ENCODE peak calls at places on chromosomes 2 and 18, in ten cellular contexts. N is thyroid gland; M is NCI-H1092 treated with DMSO at 0.1 percent for 48 hours; G is H4; K is midbrain; F is pancreas; C is BJ; V is stimulated activated CD8-positive, alpha-beta memory T cell treated with anti-CD3 and anti-CD28 coated beads, Interleukin-4, amount 100 ng/mL, for 1 hour; R is H1; Y is Right ventricle myocardium inferior. O is an unnamed sample.

GRCh38 chr2:171287606-171288005 is 126.9 kb upstream of the TLK1 start:
- DNase-seq in N (no peak), M (no peak), G (no peak), K (no peak), F (no peak), C (no peak), V (no peak), R (no peak), Y (no peak), O (peak)

GRCh38 chr2:240620149-240620731 is 5.0 kb upstream of the GPR35 start:
- DNase-seq in N (peak), M (no peak), G (no peak), K (no peak), F (no peak), C (no peak), V (no peak), R (no peak), Y (peak), O (no peak)

GRCh38 chr2:11553661-11554429 is 20.0 kb downstream of the GREB1 start:
- DNase-seq in N (no peak), M (no peak), G (peak), K (no peak), F (no peak), C (no peak), V (no peak), R (no peak), Y (no peak), O (no peak)

GRCh38 chr2:43220982-43221659 is 5.3 kb downstream of the ZFP36L2 start:
- DNase-seq in N (peak), M (peak), G (peak), K (no peak), F (peak), C (peak), V (no peak), R (no peak), Y (peak), O (peak)

GRCh38 chr2:88658890-88659881 is 31.9 kb upstream of the EIF2AK3 start:
- DNase-seq in N (no peak), M (no peak), G (peak), K (no peak), F (no peak), C (peak), V (no peak), R (no peak), Y (no peak), O (peak)

GRCh38 chr2:33229646-33230045 is 246.8 kb upstream of the RASGRP3 start:
- DNase-seq in N (no peak), M (no peak), G (no peak), K (no peak), F (no peak), C (no peak), V (no peak), R (no peak), Y (no peak), O (peak)

GRCh38 chr2:223654384-223654915 is 52.3 kb upstream of the SCG2 start:
- DNase-seq in N (no peak), M (no peak), G (no peak), K (no peak), F (no peak), C (no peak), V (no peak), R (no peak), Y (no peak), O (no peak)

GRCh38 chr2:163395602-163396001 is 340.2 kb downstream of the FIGN start:
- DNase-seq in N (no peak), M (no peak), G (no peak), K (no peak), F (no peak), C (no peak), V (no peak), R (no peak), Y (no peak), O (no peak)

GRCh38 chr2:70549064-70549710 is 4.4 kb downstream of the TGFA start:
- DNase-seq in N (no peak), M (no peak), G (no peak), K (no peak), F (no peak), C (no peak), V (no peak), R (no peak), Y (no peak), O (no peak)

GRCh38 chr2:148887349-148888002 is 12.4 kb downstream of the KIF5C start:
- DNase-seq in N (no peak), M (peak), G (no peak), K (no peak), F (no peak), C (no peak), V (no peak), R (no peak), Y (no peak), O (no peak)

GRCh38 chr18:2376707-2377106 is 194.6 kb downstream of the METTL4 start:
- DNase-seq in N (no peak), M (no peak), G (no peak), K (no peak), F (no peak), C (no peak), V (no peak), R (no peak), Y (no peak), O (no peak)

GRCh38 chr18:3623769-3624545 is 174.0 kb downstream of the TGIF1 start:
- DNase-seq in N (peak), M (no peak), G (peak), K (no peak), F (peak), C (peak), V (no peak), R (no peak), Y (peak), O (peak)

GRCh38 chr2:149507933-149508332 is 79.6 kb downstream of the MMADHC start:
- DNase-seq in N (no peak), M (no peak), G (no peak), K (no peak), F (no peak), C (no peak), V (no peak), R (no peak), Y (no peak), O (no peak)

GRCh38 chr2:55482186-55482945 is 37.2 kb upstream of the CFAP36 start:
- DNase-seq in N (no peak), M (peak), G (peak), K (no peak), F (no peak), C (no peak), V (no peak), R (no peak), Y (no peak), O (no peak)

GRCh38 chr2:138615257-138615656 is 113.7 kb downstream of the SPOPL start:
- DNase-seq in N (no peak), M (no peak), G (no peak), K (no peak), F (no peak), C (no peak), V (no peak), R (no peak), Y (no peak), O (no peak)

GRCh38 chr2:223735659-223736244 is 101.6 kb downstream of the AP1S3 start:
- DNase-seq in N (no peak), M (no peak), G (no peak), K (no peak), F (no peak), C (peak), V (no peak), R (no peak), Y (no peak), O (peak)

GRCh38 chr18:12973562-12974213 is 17.5 kb upstream of the CEP192 start:
- DNase-seq in N (no peak), M (no peak), G (no peak), K (no peak), F (no peak), C (no peak), V (no peak), R (no peak), Y (no peak), O (no peak)

GRCh38 chr2:95260028-95261023 is 13.9 kb upstream of the PROM2 start:
- DNase-seq in N (no peak), M (no peak), G (no peak), K (no peak), F (no peak), C (no peak), V (no peak), R (no peak), Y (no peak), O (peak)

GRCh38 chr2:692767-693166 is 15.6 kb upstream of the TMEM18 start:
- DNase-seq in N (no peak), M (no peak), G (no peak), K (no peak), F (no peak), C (no peak), V (no peak), R (no peak), Y (no peak), O (no peak)

GRCh38 chr18:76983184-76983583 is 149.4 kb downstream of the MBP start:
- DNase-seq in N (peak), M (peak), G (peak), K (peak), F (peak), C (peak), V (peak), R (peak), Y (peak), O (peak)

GRCh38 chr2:45583989-45584388 is 27.1 kb downstream of the SRBD1 start:
- DNase-seq in N (no peak), M (no peak), G (no peak), K (no peak), F (no peak), C (no peak), V (no peak), R (no peak), Y (no peak), O (no peak)

GRCh38 chr2:224163573-224164307 is 124.7 kb upstream of the SERPINE2 start:
- DNase-seq in N (no peak), M (no peak), G (no peak), K (no peak), F (no peak), C (no peak), V (no peak), R (no peak), Y (no peak), O (no peak)

GRCh38 chr2:234025475-234025874 is 25.0 kb upstream of the SPP2 start:
- DNase-seq in N (no peak), M (no peak), G (no peak), K (no peak), F (no peak), C (no peak), V (no peak), R (no peak), Y (no peak), O (no peak)

GRCh38 chr2:179596018-179596417 is 265.4 kb downstream of the ZNF385B start:
- DNase-seq in N (no peak), M (no peak), G (peak), K (no peak), F (no peak), C (no peak), V (no peak), R (no peak), Y (no peak), O (peak)

GRCh38 chr2:45170191-45170975 is 161.1 kb upstream of the SIX2 start:
- DNase-seq in N (no peak), M (no peak), G (no peak), K (no peak), F (peak), C (no peak), V (no peak), R (no peak), Y (no peak), O (peak)

GRCh38 chr2:3001595-3002184 is 375.9 kb downstream of the EIPR1 start:
- DNase-seq in N (peak), M (peak), G (no peak), K (peak), F (no peak), C (no peak), V (no peak), R (no peak), Y (no peak), O (no peak)

GRCh38 chr18:40019797-40020392 is 1935.1 kb upstream of the PIK3C3 start:
- DNase-seq in N (no peak), M (no peak), G (no peak), K (peak), F (no peak), C (no peak), V (no peak), R (peak), Y (no peak), O (peak)

GRCh38 chr2:207352978-207353377 is 176.8 kb upstream of the CREB1 start:
- DNase-seq in N (no peak), M (peak), G (no peak), K (peak), F (no peak), C (no peak), V (no peak), R (no peak), Y (no peak), O (no peak)

GRCh38 chr2:169877406-169877805 is 50.2 kb downstream of the UBR3 start:
- DNase-seq in N (no peak), M (peak), G (no peak), K (peak), F (no peak), C (no peak), V (no peak), R (no peak), Y (no peak), O (peak)

GRCh38 chr2:153871231-153872221 is at the start of gene GALNT13:
- DNase-seq in N (no peak), M (peak), G (peak), K (peak), F (peak), C (no peak), V (no peak), R (peak), Y (peak), O (peak)

GRCh38 chr2:13662055-13662454 is 945.3 kb downstream of the TRIB2 start:
- DNase-seq in N (no peak), M (no peak), G (no peak), K (no peak), F (no peak), C (no peak), V (no peak), R (no peak), Y (no peak), O (peak)

GRCh38 chr2:10647886-10648605 is 41.7 kb downstream of the NOL10 start:
- DNase-seq in N (no peak), M (no peak), G (no peak), K (no peak), F (no peak), C (no peak), V (no peak), R (no peak), Y (no peak), O (no peak)

GRCh38 chr18:13726228-13726971 is at the start of the genes FAM210A and RNMT:
- DNase-seq in N (peak), M (peak), G (peak), K (peak), F (peak), C (peak), V (peak), R (peak), Y (peak), O (peak)

GRCh38 chr2:119584469-119584868 is 40.2 kb downstream of the CFAP221 start:
- DNase-seq in N (no peak), M (no peak), G (no peak), K (no peak), F (no peak), C (no peak), V (no peak), R (no peak), Y (no peak), O (no peak)

GRCh38 chr18:78612801-78613200 is 366.8 kb upstream of the SALL3 start:
- DNase-seq in N (no peak), M (no peak), G (no peak), K (no peak), F (no peak), C (no peak), V (no peak), R (no peak), Y (no peak), O (no peak)

GRCh38 chr2:210577263-210578071 is 21.1 kb downstream of the CPS1 start:
- DNase-seq in N (no peak), M (peak), G (peak), K (peak), F (no peak), C (peak), V (no peak), R (no peak), Y (no peak), O (peak)

GRCh38 chr18:11454021-11454420 is 155.4 kb upstream of the SLC35G4 start:
- DNase-seq in N (no peak), M (no peak), G (no peak), K (no peak), F (no peak), C (no peak), V (no peak), R (no peak), Y (no peak), O (no peak)

GRCh38 chr18:58223717-58224424 is 179.8 kb downstream of the NEDD4L start:
- DNase-seq in N (peak), M (peak), G (peak), K (no peak), F (peak), C (peak), V (no peak), R (no peak), Y (no peak), O (peak)